ENCODE peak calls at places on chromosome 7, in ten cellular contexts. J is T47D; W is hepatic stellate cell; L is GM10248; N is HT-29; F is T-cell; X is activated CD4-positive, CD25-positive, alpha-beta regulatory T cell treated with anti-CD3 and anti-CD28 coated beads, Interleukin-2, amount 50 U/mL, for 16 hours; I is T-helper 9 cell; B is fibroblast of lung; M is iris pigment epithelial cell. T is an unnamed sample.

GRCh38 chr7:151243045-151243349 is 5.5 kb downstream of the SMARCD3 start:
- DNase-seq in J (no peak), N (no peak), B (no peak), I (no peak), L (no peak), W (no peak), M (no peak), F (no peak), X (no peak), T (no peak)

GRCh38 chr7:17947606-17948005 is 7.3 kb upstream of the SNX13 start:
- DNase-seq in I (no peak), M (no peak), X (no peak), N (no peak), B (no peak), L (no peak), J (no peak), F (no peak), W (no peak), T (no peak)

GRCh38 chr7:123673752-123674398 is 18.2 kb downstream of the LMOD2 start:
- DNase-seq in J (no peak), M (no peak), L (no peak), B (no peak), I (no peak), X (no peak), W (no peak), N (no peak), F (no peak), T (no peak)

GRCh38 chr7:42087616-42088015 is 149.4 kb downstream of the GLI3 start:
- DNase-seq in N (no peak), I (no peak), X (no peak), J (no peak), W (no peak), M (no peak), F (no peak), L (no peak), B (no peak), T (no peak)

GRCh38 chr7:24284699-24285506 is 913 bp downstream of the NPY start:
- DNase-seq in B (no peak), X (no peak), W (no peak), I (no peak), F (no peak), N (no peak), J (no peak), L (peak), M (no peak), T (peak)

GRCh38 chr7:44147026-44147881 is 6.1 kb upstream of the MYL7 start:
- DNase-seq in X (no peak), F (no peak), M (no peak), J (no peak), L (no peak), B (peak), I (no peak), N (no peak), W (no peak), T (no peak)

GRCh38 chr7:151694828-151695580 is 175.3 kb upstream of the RHEB start:
- DNase-seq in B (no peak), L (no peak), F (no peak), N (peak), X (no peak), M (no peak), W (no peak), J (peak), I (no peak), T (peak)

GRCh38 chr7:34086064-34086463 is 180.7 kb downstream of the BMPER start:
- DNase-seq in I (no peak), F (no peak), X (no peak), M (no peak), L (no peak), W (no peak), B (no peak), N (no peak), J (no peak), T (no peak)

GRCh38 chr7:5382281-5383041 is 41.2 kb downstream of the TNRC18 start:
- DNase-seq in I (no peak), B (no peak), J (no peak), N (no peak), W (no peak), X (no peak), F (no peak), L (no peak), M (peak), T (no peak)

GRCh38 chr7:158821173-158822021 is 7.9 kb downstream of the ESYT2 start:
- DNase-seq in M (peak), X (no peak), W (no peak), J (peak), F (no peak), I (no peak), L (no peak), B (peak), N (peak), T (peak)

GRCh38 chr7:133253522-133253882 is 624 bp downstream of the EXOC4 start:
- DNase-seq in I (no peak), N (peak), X (no peak), F (no peak), J (peak), W (no peak), L (no peak), M (peak), B (peak), T (peak)

GRCh38 chr7:159015081-159015893 is 129.4 kb downstream of the VIPR2 start:
- DNase-seq in I (no peak), B (no peak), W (no peak), L (no peak), N (no peak), F (no peak), J (peak), X (no peak), M (peak), T (no peak)

GRCh38 chr7:98754041-98754479 is 115.8 kb downstream of the TMEM130 start:
- DNase-seq in L (no peak), W (no peak), M (no peak), F (no peak), X (no peak), J (peak), I (no peak), N (peak), B (peak), T (no peak)

GRCh38 chr7:128831994-128832879 is 2.0 kb downstream of the FLNC start:
- DNase-seq in L (no peak), J (no peak), X (no peak), W (peak), F (no peak), M (peak), N (no peak), B (peak), I (no peak), T (no peak)

GRCh38 chr7:156650042-156650441 is 9.5 kb downstream of the RNF32 start:
- DNase-seq in X (no peak), L (no peak), F (no peak), N (peak), W (no peak), B (no peak), J (peak), I (no peak), M (peak), T (peak)

GRCh38 chr7:42192072-42192471 is 44.9 kb downstream of the GLI3 start:
- DNase-seq in W (no peak), I (no peak), F (no peak), M (peak), X (no peak), J (no peak), L (no peak), N (no peak), B (no peak), T (no peak)

GRCh38 chr7:28351450-28351849 is 60.9 kb upstream of the CREB5 start:
- DNase-seq in I (no peak), J (no peak), B (no peak), X (no peak), F (no peak), N (no peak), W (no peak), L (no peak), M (no peak), T (no peak)

GRCh38 chr7:36651404-36651803 is 72.9 kb downstream of the AOAH start:
- DNase-seq in M (peak), F (no peak), J (no peak), I (no peak), N (no peak), L (no peak), X (no peak), W (no peak), B (peak), T (peak)

GRCh38 chr7:7190142-7190541 is 7.8 kb downstream of the C1GALT1 start:
- DNase-seq in N (no peak), W (peak), B (peak), M (peak), X (no peak), J (no peak), F (no peak), L (no peak), I (no peak), T (no peak)

GRCh38 chr7:140375808-140376730 is 22.3 kb downstream of the SLC37A3 start:
- DNase-seq in B (no peak), F (peak), J (no peak), I (no peak), N (no peak), L (no peak), X (no peak), W (no peak), M (no peak), T (no peak)

GRCh38 chr7:8365499-8366110 is 67.8 kb upstream of the NXPH1 start:
- DNase-seq in M (peak), F (no peak), N (peak), X (no peak), B (no peak), L (no peak), I (no peak), J (peak), W (no peak), T (peak)

GRCh38 chr7:5532520-5533335 is 109.1 kb upstream of the TNRC18 start:
- DNase-seq in W (no peak), M (no peak), L (peak), X (no peak), N (peak), J (peak), F (peak), B (no peak), I (no peak), T (peak)

GRCh38 chr7:120337308-120337907 is 64.4 kb downstream of the KCND2 start:
- DNase-seq in W (peak), F (no peak), B (peak), X (no peak), J (peak), L (peak), I (no peak), M (peak), N (peak), T (no peak)

GRCh38 chr7:17697128-17697881 is 243.0 kb downstream of the SNX13 start:
- DNase-seq in J (no peak), X (no peak), F (no peak), M (no peak), B (no peak), I (no peak), W (no peak), L (no peak), N (no peak), T (no peak)